ENCODE peak calls at places on chromosomes 1 and 21, in eight cellular contexts. X is activated CD4-positive, CD25-positive, alpha-beta regulatory T cell; R is DMS53; P is HS-5; J is mesenteric fat pad; D is EH; G is heart right ventricle; O is activated CD4-positive, alpha-beta memory T cell treated with anti-CD3 and anti-CD28 coated beads for 36 hours. U is an unnamed sample.

GRCh38 chr1:109840011-109840629 is 70.5 kb upstream of the CSF1 start:
- DNase-seq in O (no peak), P (no peak), X (no peak), J (no peak), D (no peak), G (no peak), R (peak), U (no peak)

GRCh38 chr1:220426989-220427388 is 100.9 kb upstream of the MARK1 start:
- DNase-seq in D (no peak), O (no peak), R (no peak), G (no peak), X (no peak), J (no peak), P (no peak), U (no peak)

GRCh38 chr1:6601865-6602668 is 602 bp downstream of the KLHL21 start:
- DNase-seq in X (no peak), R (peak), D (no peak), G (peak), J (no peak), P (no peak), O (peak), U (peak)

GRCh38 chr1:108646661-108647269 is 14.1 kb downstream of the HENMT1 start:
- DNase-seq in R (peak), D (peak), G (peak), X (peak), J (no peak), P (peak), O (peak), U (peak)

GRCh38 chr1:161044535-161044907 is 1.3 kb downstream of the USF1 start:
- DNase-seq in P (no peak), D (no peak), O (peak), X (no peak), R (peak), J (no peak), G (no peak), U (no peak)

GRCh38 chr1:243568793-243569192 is 281.2 kb downstream of the AKT3 start:
- DNase-seq in R (no peak), D (peak), O (no peak), P (no peak), J (no peak), G (no peak), X (no peak), U (no peak)

GRCh38 chr1:2344121-2344681 is 47.2 kb downstream of the MORN1 start:
- DNase-seq in J (no peak), R (no peak), P (no peak), O (no peak), G (peak), D (no peak), X (no peak), U (peak)

GRCh38 chr1:25617626-25618432 is 1.2 kb downstream of the MAN1C1 start:
- DNase-seq in J (no peak), X (no peak), R (peak), P (no peak), G (peak), O (no peak), D (no peak), U (peak)

GRCh38 chr1:163300569-163300968 is 21.2 kb upstream of the NUF2 start:
- DNase-seq in O (no peak), R (no peak), G (no peak), X (no peak), J (no peak), D (no peak), P (no peak), U (no peak)

GRCh38 chr1:163162281-163162937 is 40.3 kb downstream of the RGS5 start:
- DNase-seq in P (no peak), J (no peak), O (no peak), X (no peak), D (peak), G (no peak), R (no peak), U (no peak)

GRCh38 chr1:28983509-28984310 is 69.3 kb downstream of the EPB41 start:
- DNase-seq in P (no peak), D (no peak), X (no peak), G (peak), J (no peak), R (no peak), O (no peak), U (peak)

GRCh38 chr21:46158666-46159300 is 3.4 kb upstream of the FTCD start:
- DNase-seq in P (no peak), O (no peak), D (no peak), R (no peak), X (no peak), J (peak), G (no peak), U (no peak)

GRCh38 chr21:31354604-31355443 is 10.8 kb upstream of the TIAM1 start:
- DNase-seq in G (no peak), J (no peak), R (peak), X (peak), D (peak), O (peak), P (peak), U (no peak)

GRCh38 chr21:26385721-26386120 is 187.4 kb downstream of the CYYR1 start:
- DNase-seq in G (no peak), D (peak), R (no peak), X (no peak), O (no peak), P (peak), J (no peak), U (no peak)

GRCh38 chr1:236035681-236036101 is 29.2 kb downstream of the NID1 start:
- DNase-seq in G (no peak), X (no peak), R (no peak), D (peak), O (no peak), P (no peak), J (no peak), U (no peak)

GRCh38 chr1:161153682-161154337 is at the start of gene UFC1:
- DNase-seq in G (peak), P (peak), J (no peak), D (peak), X (peak), O (peak), R (peak), U (peak)

GRCh38 chr1:240492832-240493440 is 119.0 kb downstream of the GREM2 start:
- DNase-seq in D (no peak), X (no peak), R (no peak), G (peak), J (no peak), P (no peak), O (peak), U (no peak)

GRCh38 chr1:115229016-115229415 is 109.0 kb downstream of the NGF start:
- DNase-seq in P (no peak), G (no peak), O (no peak), D (no peak), X (no peak), R (peak), J (no peak), U (no peak)

GRCh38 chr1:53069265-53069662 is 7.3 kb downstream of the PODN start:
- DNase-seq in O (no peak), R (no peak), P (no peak), J (no peak), X (no peak), D (no peak), G (no peak), U (peak)

GRCh38 chr1:23475134-23475628 is 8.8 kb downstream of the ASAP3 start:
- DNase-seq in X (no peak), P (peak), G (no peak), R (no peak), D (peak), J (no peak), O (no peak), U (no peak)

GRCh38 chr1:36885537-36886441 is 148.5 kb downstream of the GRIK3 start:
- DNase-seq in P (no peak), G (no peak), D (no peak), R (no peak), J (peak), O (no peak), X (no peak), U (no peak)

GRCh38 chr1:244545511-244545910 is 84.4 kb downstream of the CATSPERE start:
- DNase-seq in O (no peak), G (no peak), P (no peak), R (no peak), X (no peak), J (no peak), D (peak), U (no peak)

GRCh38 chr1:47226121-47226977 is 5.7 kb downstream of the TAL1 start:
- DNase-seq in G (no peak), D (no peak), X (no peak), P (no peak), O (no peak), R (peak), J (no peak), U (no peak)

GRCh38 chr1:87683557-87683956 is 354.9 kb downstream of the LMO4 start:
- DNase-seq in P (no peak), R (peak), J (no peak), D (no peak), X (no peak), G (no peak), O (no peak), U (no peak)

GRCh38 chr1:21816602-21817302 is 4.7 kb downstream of the LDLRAD2 start:
- DNase-seq in R (peak), G (no peak), J (no peak), D (peak), P (peak), O (no peak), X (no peak), U (no peak)

GRCh38 chr1:7346600-7347570 is 424.2 kb upstream of the VAMP3 start:
- DNase-seq in P (no peak), O (no peak), G (no peak), R (no peak), J (no peak), X (no peak), D (no peak), U (peak)

GRCh38 chr21:26842300-26842699 is 2.9 kb downstream of the ADAMTS1 start:
- DNase-seq in O (no peak), P (no peak), D (peak), G (no peak), R (peak), J (no peak), X (no peak), U (no peak)

GRCh38 chr1:191343816-191344215 is 814.4 kb upstream of the RGS18 start:
- DNase-seq in G (no peak), R (no peak), X (no peak), J (no peak), O (no peak), P (peak), D (no peak), U (no peak)

GRCh38 chr1:41239988-41240610 is 2.0 kb downstream of the SCMH1 start:
- DNase-seq in J (no peak), P (no peak), R (peak), D (peak), G (no peak), O (no peak), X (no peak), U (no peak)

GRCh38 chr1:89607888-89608626 is 24.9 kb upstream of the LRRC8C start:
- DNase-seq in P (no peak), G (no peak), R (no peak), X (peak), D (no peak), J (no peak), O (peak), U (peak)

GRCh38 chr21:34545079-34545884 is 33.3 kb upstream of the KCNE1 start:
- DNase-seq in D (peak), J (no peak), X (no peak), R (no peak), G (no peak), O (peak), P (no peak), U (peak)

GRCh38 chr1:155043259-155043658 is 7.9 kb upstream of the ADAM15 start:
- DNase-seq in G (no peak), O (no peak), P (no peak), X (no peak), D (no peak), R (no peak), J (no peak), U (no peak)

U was measured in left cardiac atrium.